ENCODE peak calls at places on chromosomes 7 and 10, in four cellular contexts. G, Q, S and W are unnamed samples.

GRCh38 chr7:101171442-101171837 is 6.1 kb upstream of the VGF start:
- DNase-seq in G (no peak), Q (no peak), S (no peak), W (no peak)

GRCh38 chr7:77798394-77799077 is at the start of the genes PHTF2 and TMEM60:
- DNase-seq in S (peak; percentile 100), Q (peak; percentile 99), G (peak; percentile 100), W (peak; percentile 100)

GRCh38 chr10:10872706-10873276 is 144.9 kb upstream of the CELF2 start:
- DNase-seq in S (no peak), Q (no peak), G (peak; percentile 36), W (no peak)

GRCh38 chr10:68096913-68097509 is 12.3 kb upstream of the MYPN start:
- DNase-seq in Q (peak; percentile 71), S (peak; percentile 96), G (peak; percentile 89), W (peak; percentile 1)

GRCh38 chr10:104085801-104086400 is at the start of gene COL17A1:
- DNase-seq in Q (no peak), S (no peak), G (no peak), W (no peak)

GRCh38 chr7:25143763-25144162 is 18.7 kb upstream of the CYCS start:
- DNase-seq in G (no peak), Q (no peak), S (no peak), W (no peak)

GRCh38 chr10:75091173-75091572 is 20.3 kb upstream of the SAMD8 start:
- DNase-seq in Q (no peak), G (no peak), S (no peak), W (no peak)

GRCh38 chr10:78211476-78212110 is 177.9 kb downstream of the RPS24 start:
- DNase-seq in Q (peak; percentile 28), G (peak; percentile 57), S (peak; percentile 38), W (no peak)

GRCh38 chr10:37856881-37857286 is 526 bp downstream of the ZNF248 start:
- DNase-seq in S (no peak), G (peak; percentile 8), Q (peak; percentile 22), W (peak; percentile 28)

GRCh38 chr10:5530412-5530806 is 5.6 kb downstream of the CALML3 start:
- DNase-seq in S (no peak), G (no peak), Q (no peak), W (no peak)

GRCh38 chr10:127275793-127276415 is 79.5 kb upstream of the INSYN2A start:
- DNase-seq in S (no peak), Q (no peak), G (no peak), W (no peak)

GRCh38 chr7:22452142-22452763 is 47.7 kb downstream of the STEAP1B start:
- DNase-seq in G (peak; percentile 12), S (peak; percentile 27), Q (peak; percentile 60), W (no peak)

GRCh38 chr7:98240961-98241673 is 10.9 kb downstream of the TECPR1 start:
- DNase-seq in S (peak; percentile 46), G (peak; percentile 22), Q (no peak), W (no peak)

GRCh38 chr10:43808136-43808535 is 159.5 kb upstream of the ZNF32 start:
- DNase-seq in G (peak; percentile 44), S (no peak), Q (no peak), W (no peak)

GRCh38 chr7:132061931-132062330 is 505.5 kb upstream of the PODXL start:
- DNase-seq in Q (no peak), G (peak; percentile 12), S (no peak), W (no peak)

GRCh38 chr7:137086896-137087295 is 218.4 kb downstream of the CHRM2 start:
- DNase-seq in S (no peak), G (no peak), Q (no peak), W (no peak)

GRCh38 chr10:47351899-47352815 is 4.0 kb downstream of the RBP3 start:
- DNase-seq in S (no peak), G (no peak), Q (no peak), W (no peak)

GRCh38 chr7:93245525-93246432 is 13.6 kb downstream of the VPS50 start:
- DNase-seq in Q (no peak), G (peak; percentile 54), S (peak; percentile 25), W (peak; percentile 44)

GRCh38 chr7:116610210-116610609 is 61.8 kb upstream of the MET start:
- DNase-seq in S (peak; percentile 93), G (peak; percentile 91), Q (no peak), W (no peak)

GRCh38 chr10:93816123-93816747 is 58.5 kb downstream of the LGI1 start:
- DNase-seq in S (peak; percentile 54), Q (peak; percentile 57), G (peak; percentile 47), W (peak; percentile 34)

GRCh38 chr10:88095291-88095721 is 231.9 kb downstream of the PTEN start:
- DNase-seq in G (peak; percentile 15), Q (peak; percentile 20), S (peak; percentile 43), W (no peak)

GRCh38 chr10:121911421-121911697 is 16.5 kb downstream of the ATE1 start:
- DNase-seq in Q (no peak), G (no peak), S (no peak), W (no peak)

GRCh38 chr10:45444976-45445898 is 71.2 kb downstream of the ALOX5 start:
- DNase-seq in G (no peak), Q (no peak), S (no peak), W (no peak)

GRCh38 chr7:100367676-100368613 is 5.3 kb upstream of the PILRA start:
- DNase-seq in G (no peak), Q (no peak), S (no peak), W (no peak)